ENCODE peak calls at places on chromosome 2, in nine cellular contexts. H is CD8-positive, alpha-beta T cell; M is cardiac muscle cell; C is NT2/D1; P is MG63; U is Karpas-422; N is heart left ventricle; G is neuronal stem cell; Y is cardiac fibroblast. A is an unnamed sample.

GRCh38 chr2:241584446-241584845 is 25.9 kb downstream of the BOK start:
- DNase-seq in H (no peak), M (no peak), C (peak; percentile 25), P (no peak), U (no peak), N (no peak), G (no peak), Y (peak; percentile 43), A (no peak)

GRCh38 chr2:15759385-15759784 is 167.7 kb downstream of the DDX1 start:
- DNase-seq in H (no peak), M (no peak), C (no peak), P (no peak), U (no peak), N (no peak), G (no peak), Y (no peak), A (no peak)

GRCh38 chr2:74867841-74868658 is 34.1 kb downstream of the HK2 start:
- DNase-seq in H (no peak), M (peak; percentile 87), C (no peak), P (peak; percentile 49), U (no peak), N (no peak), G (no peak), Y (no peak), A (no peak)

GRCh38 chr2:200077210-200077650 is 121.8 kb downstream of the MAIP1 start:
- DNase-seq in H (no peak), M (no peak), C (no peak), P (no peak), U (no peak), N (no peak), G (no peak), Y (peak; percentile 81), A (no peak)

GRCh38 chr2:15677141-15677911 is 85.7 kb downstream of the DDX1 start:
- DNase-seq in H (no peak), M (peak; percentile 42), C (no peak), P (no peak), U (no peak), N (no peak), G (no peak), Y (no peak), A (no peak)

GRCh38 chr2:148483675-148484074 is 160.9 kb upstream of the EPC2 start:
- DNase-seq in H (no peak), M (no peak), C (no peak), P (no peak), U (no peak), N (no peak), G (no peak), Y (peak; percentile 2), A (no peak)

GRCh38 chr2:71948781-71949536 is 198.7 kb downstream of the CYP26B1 start:
- DNase-seq in H (no peak), M (no peak), C (no peak), P (peak; percentile 97), U (no peak), N (no peak), G (no peak), Y (peak; percentile 75), A (no peak)

GRCh38 chr2:149579972-149580882 is 7.3 kb downstream of the MMADHC start:
- DNase-seq in H (no peak), M (no peak), C (no peak), P (no peak), U (no peak), N (no peak), G (no peak), Y (peak; percentile 57), A (no peak)

GRCh38 chr2:16476168-16476567 is 189.5 kb downstream of the CYRIA start:
- DNase-seq in H (no peak), M (no peak), C (no peak), P (no peak), U (no peak), N (no peak), G (no peak), Y (no peak), A (no peak)

GRCh38 chr2:211877061-211877460 is 661.5 kb downstream of the ERBB4 start:
- DNase-seq in H (no peak), M (no peak), C (no peak), P (no peak), U (no peak), N (no peak), G (no peak), Y (peak; percentile 3), A (no peak)

GRCh38 chr2:144516981-144517824 is 2.7 kb downstream of the ZEB2 start:
- DNase-seq in H (no peak), M (peak; percentile 70), C (no peak), P (peak; percentile 81), U (peak; percentile 85), N (peak; percentile 56), G (no peak), Y (peak; percentile 97), A (no peak)

GRCh38 chr2:205892141-205893064 is 193.6 kb downstream of the INO80D start:
- DNase-seq in H (no peak), M (peak; percentile 11), C (no peak), P (no peak), U (no peak), N (no peak), G (peak; percentile 42), Y (peak; percentile 41), A (no peak)

GRCh38 chr2:72979896-72980295 is 62.6 kb downstream of the EMX1 start:
- DNase-seq in H (no peak), M (no peak), C (no peak), P (no peak), U (peak; percentile 64), N (no peak), G (no peak), Y (no peak), A (no peak)

DNA sequence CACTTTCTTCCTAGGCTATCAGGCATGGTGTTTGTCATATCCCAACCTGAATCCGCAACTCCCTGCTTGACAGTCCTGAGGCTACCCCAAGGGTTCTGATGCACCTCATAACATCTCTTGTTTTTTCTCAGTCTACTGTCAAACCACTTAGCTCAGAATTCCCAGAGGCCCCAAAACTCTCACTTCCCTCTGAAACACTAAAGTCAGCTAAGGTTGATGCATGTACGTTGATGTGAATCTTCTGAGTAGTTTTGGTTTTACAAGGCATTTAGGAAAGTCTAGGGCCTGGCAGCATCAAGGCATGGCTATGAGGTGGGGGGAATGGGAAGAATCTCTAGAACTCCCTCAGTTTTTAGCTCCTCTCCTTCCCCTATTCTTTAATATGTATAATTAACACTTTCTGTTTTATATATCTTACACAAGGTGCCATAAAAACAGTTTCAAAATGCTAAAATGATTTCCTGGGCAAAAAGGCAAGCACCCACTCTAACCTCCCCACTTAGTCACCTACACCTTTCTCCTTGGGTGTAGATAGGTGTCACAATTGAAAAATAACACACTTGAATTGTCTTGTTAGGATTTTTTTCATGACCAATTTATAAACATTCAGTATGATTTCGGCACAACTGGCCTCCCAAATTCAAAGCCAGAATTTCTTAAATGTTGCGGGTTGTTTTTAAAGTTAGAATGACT is 71.4 kb upstream of the TANK start:
- DNase-seq in H (no peak), M (no peak), C (no peak), P (no peak), U (peak; percentile 90), N (no peak), G (no peak), Y (no peak), A (no peak)
- H3K4me3 ChIP-seq in H (no peak overlapping the region), M (no peak overlapping the region), C (no peak overlapping the region), P (no peak overlapping the region), U (peak overlapping the region; percentile 26), N (no peak overlapping the region), G (no peak overlapping the region), Y (no peak overlapping the region), A (no peak overlapping the region)

DNA sequence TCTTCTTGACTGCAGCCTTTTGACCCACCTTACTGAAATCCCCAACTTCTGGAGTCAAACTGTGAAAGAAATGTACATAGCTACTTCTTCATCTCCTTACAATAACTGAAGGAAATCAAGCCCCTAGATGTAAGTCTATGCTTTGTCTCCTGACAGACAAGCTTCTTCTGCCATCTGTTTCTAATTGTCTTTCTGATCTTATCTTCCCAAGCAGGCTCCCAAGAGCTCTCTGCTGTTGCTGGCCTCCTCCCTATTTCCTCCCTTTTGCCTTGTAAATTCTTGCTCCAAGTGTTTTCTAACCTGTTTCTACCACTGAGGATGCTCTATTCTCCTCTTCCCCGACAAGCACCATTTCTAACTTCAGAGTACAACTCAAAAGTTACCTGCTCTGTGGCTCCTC is 77.4 kb upstream of the OSR1 start:
- DNase-seq in H (no peak), M (no peak), C (no peak), P (no peak), U (no peak), N (no peak), G (no peak), Y (no peak), A (peak; percentile 57)
- H3K4me3 ChIP-seq in H (no peak overlapping the region), M (no peak overlapping the region), C (no peak overlapping the region), P (no peak overlapping the region), U (no peak overlapping the region), N (no peak overlapping the region), G (no peak overlapping the region), Y (no peak overlapping the region), A (peak overlapping the region; percentile 17)

DNA sequence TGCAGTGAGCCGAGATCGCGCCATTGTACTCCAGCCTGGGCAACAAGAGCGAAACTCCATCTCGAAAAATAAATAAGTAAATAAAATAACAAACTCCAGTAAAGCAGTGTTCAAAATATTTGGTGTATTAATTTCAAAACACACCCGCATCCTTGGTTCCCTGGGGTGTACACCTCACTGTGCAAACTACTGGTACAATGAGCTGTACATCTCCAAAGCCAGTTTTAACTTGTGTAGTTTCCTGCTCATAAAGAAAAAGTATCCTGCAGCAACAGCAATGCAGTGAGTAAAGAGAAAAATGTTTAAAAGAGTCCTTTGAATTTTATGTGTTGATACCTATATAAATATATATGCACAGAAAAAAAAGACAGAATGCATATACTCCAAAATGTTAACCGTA is 4.4 kb upstream of the NFE2L2 start:
- DNase-seq in H (no peak), M (no peak), C (no peak), P (no peak), U (no peak), N (no peak), G (no peak), Y (no peak), A (no peak)
- H3K4me3 ChIP-seq in H (no peak overlapping the region), M (no peak overlapping the region), C (no peak overlapping the region), P (no peak overlapping the region), U (no peak overlapping the region), N (no peak overlapping the region), G (no peak overlapping the region), Y (no peak overlapping the region), A (no peak overlapping the region)

GRCh38 chr2:64861338-64862000 is 127.7 kb upstream of the SLC1A4 start:
- DNase-seq in H (no peak), M (no peak), C (no peak), P (no peak), U (peak; percentile 75), N (no peak), G (no peak), Y (no peak), A (no peak)

GRCh38 chr2:64859208-64860161 is 129.7 kb upstream of the SLC1A4 start:
- DNase-seq in H (no peak), M (peak; percentile 89), C (no peak), P (peak; percentile 98), U (peak; percentile 94), N (peak; percentile 87), G (peak; percentile 58), Y (peak; percentile 88), A (peak; percentile 53)

GRCh38 chr2:64860936-64861335 is 128.3 kb upstream of the SLC1A4 start:
- DNase-seq in H (no peak), M (no peak), C (no peak), P (no peak), U (peak; percentile 78), N (no peak), G (no peak), Y (no peak), A (no peak)

GRCh38 chr2:64862001-64862397 is 127.2 kb upstream of the SLC1A4 start:
- DNase-seq in H (no peak), M (no peak), C (no peak), P (no peak), U (no peak), N (no peak), G (no peak), Y (no peak), A (no peak)

GRCh38 chr2:64860321-64860751 is 128.9 kb upstream of the SLC1A4 start:
- DNase-seq in H (no peak), M (no peak), C (no peak), P (no peak), U (peak; percentile 88), N (no peak), G (no peak), Y (no peak), A (no peak)
- H3K4me3 ChIP-seq in H (peak overlapping the region; percentile 8), M (no peak overlapping the region), C (no peak overlapping the region), P (peak overlapping the region; percentile 3), U (peak overlapping the region; percentile 75), N (peak overlapping the region; percentile 60), G (no peak overlapping the region), Y (no peak overlapping the region), A (no peak overlapping the region)

A was measured in SK-N-MC.